ENCODE peak calls at places on chromosomes 12 and 14, in five cellular contexts. D, I, W, O and R are unnamed samples.

GRCh38 chr12:110913119-110914056 is 7.0 kb downstream of the MYL2 start:
- DNase-seq in D (no peak), I (no peak), W (no peak), O (no peak), R (no peak)

GRCh38 chr14:37668646-37669045 is 73.2 kb downstream of the TTC6 start:
- DNase-seq in D (no peak), I (peak), W (peak), O (no peak), R (no peak)

GRCh38 chr12:54161481-54162437 is 27.0 kb downstream of the SMUG1 start:
- DNase-seq in D (no peak), I (no peak), W (no peak), O (no peak), R (no peak)

GRCh38 chr14:103100281-103101121 is 6.0 kb downstream of the EXOC3L4 start:
- DNase-seq in D (no peak), I (no peak), W (no peak), O (no peak), R (no peak)

GRCh38 chr12:2682301-2683282 is 112.2 kb upstream of the FKBP4 start:
- DNase-seq in D (peak), I (peak), W (peak), O (no peak), R (peak)

GRCh38 chr12:117967512-117967911 is 1.3 kb downstream of the KSR2 start:
- DNase-seq in D (no peak), I (no peak), W (no peak), O (no peak), R (no peak)

GRCh38 chr14:70808023-70808401 is 1.3 kb downstream of the MAP3K9 start:
- DNase-seq in D (peak), I (no peak), W (no peak), O (peak), R (no peak)

GRCh38 chr12:122860052-122860853 is 25.0 kb downstream of the HIP1R start:
- DNase-seq in D (peak), I (no peak), W (peak), O (peak), R (peak)

GRCh38 chr12:105961821-105962671 is 176.7 kb downstream of the NUAK1 start:
- DNase-seq in D (no peak), I (peak), W (no peak), O (no peak), R (no peak)

GRCh38 chr14:21825147-21825743 is 151.6 kb upstream of the OR4E1 start:
- DNase-seq in D (peak), I (no peak), W (no peak), O (no peak), R (peak)

GRCh38 chr12:11543513-11544168 is 105.8 kb upstream of the ETV6 start:
- DNase-seq in D (no peak), I (no peak), W (no peak), O (no peak), R (no peak)

GRCh38 chr14:55277972-55278740 is 6.9 kb downstream of the FBXO34 start:
- DNase-seq in D (no peak), I (no peak), W (no peak), O (no peak), R (no peak)

GRCh38 chr12:85872497-85873091 is 1.5 kb upstream of the NTS start:
- DNase-seq in D (no peak), I (peak), W (peak), O (no peak), R (peak)

GRCh38 chr12:18492372-18493025 is 231.2 kb downstream of the PIK3C2G start:
- DNase-seq in D (no peak), I (peak), W (peak), O (no peak), R (no peak)

GRCh38 chr14:92573761-92574498 is 60.3 kb downstream of the RIN3 start:
- DNase-seq in D (no peak), I (no peak), W (no peak), O (no peak), R (no peak)

GRCh38 chr14:61476737-61477410 is 155.5 kb downstream of the PRKCH start:
- DNase-seq in D (peak), I (peak), W (peak), O (no peak), R (peak)

GRCh38 chr12:124713041-124713435 is 145.6 kb upstream of the NCOR2 start:
- DNase-seq in D (no peak), I (peak), W (no peak), O (no peak), R (no peak)

GRCh38 chr14:53793790-53794560 is 162.7 kb downstream of the BMP4 start:
- DNase-seq in D (no peak), I (peak), W (no peak), O (no peak), R (no peak)

GRCh38 chr12:24698972-24699371 is 249.9 kb downstream of the BCAT1 start:
- DNase-seq in D (no peak), I (no peak), W (no peak), O (no peak), R (no peak)

GRCh38 chr14:22689186-22689585 is 45.0 kb upstream of the OR6J1 start:
- DNase-seq in D (no peak), I (peak), W (peak), O (no peak), R (no peak)

GRCh38 chr12:52829986-52830385 is 4.1 kb downstream of the KRT79 start:
- DNase-seq in D (no peak), I (no peak), W (no peak), O (no peak), R (no peak)

GRCh38 chr12:69897744-69898143 is 72.7 kb downstream of the MYRFL start:
- DNase-seq in D (no peak), I (peak), W (peak), O (no peak), R (no peak)

GRCh38 chr12:15788266-15789214 is 648 bp downstream of the EPS8 start:
- DNase-seq in D (peak), I (peak), W (no peak), O (no peak), R (peak)

GRCh38 chr14:96554315-96554910 is 52.2 kb downstream of the PAPOLA start:
- DNase-seq in D (no peak), I (no peak), W (no peak), O (no peak), R (no peak)

GRCh38 chr14:106044949-106045596 is 518.7 kb downstream of the TMEM121 start:
- DNase-seq in D (peak), I (no peak), W (no peak), O (peak), R (peak)

GRCh38 chr12:53102883-53103807 is at the start of gene SOAT2:
- DNase-seq in D (peak), I (no peak), W (no peak), O (peak), R (no peak)

GRCh38 chr12:93025145-93026103 is 96.3 kb upstream of the EEA1 start:
- DNase-seq in D (no peak), I (peak), W (peak), O (no peak), R (peak)

GRCh38 chr14:70114621-70115156 is 74.1 kb downstream of the SLC8A3 start:
- DNase-seq in D (no peak), I (no peak), W (no peak), O (no peak), R (no peak)

GRCh38 chr12:6956332-6956727 is 5.2 kb downstream of the PTPN6 start:
- DNase-seq in D (peak), I (no peak), W (no peak), O (peak), R (no peak)

GRCh38 chr12:51847830-51848727 is at the start of gene FIGNL2:
- DNase-seq in D (no peak), I (no peak), W (no peak), O (no peak), R (no peak)

GRCh38 chr12:57738661-57739237 is at the start of gene AGAP2:
- DNase-seq in D (no peak), I (peak), W (no peak), O (no peak), R (no peak)

GRCh38 chr12:40238221-40238902 is 13.6 kb downstream of the LRRK2 start:
- DNase-seq in D (no peak), I (no peak), W (no peak), O (no peak), R (no peak)